ENCODE peak calls at places on chromosomes 3 and 15, in four cellular contexts. One of them, this sample, is unnamed.

GRCh38 chr15:100114100-100114499 is 227.7 kb downstream of the ADAMTS17 start:
- DNase-seq in mesothelial cell of epicardium: no peak
- DNase-seq in HTR-8/SVneo: peak
- DNase-seq in activated CD8-positive, alpha-beta memory T cell treated with anti-CD3 and anti-CD28 coated beads for 1 hour: no peak
- DNase-seq in this sample: no peak

GRCh38 chr15:80982205-80982604 is 7.4 kb downstream of the MESD start:
- DNase-seq in activated CD8-positive, alpha-beta memory T cell treated with anti-CD3 and anti-CD28 coated beads for 1 hour: no peak
- DNase-seq in HTR-8/SVneo: no peak
- DNase-seq in mesothelial cell of epicardium: no peak
- DNase-seq in this sample: no peak

GRCh38 chr3:17469954-17470353 is 272.5 kb downstream of the TBC1D5 start:
- DNase-seq in HTR-8/SVneo: no peak
- DNase-seq in mesothelial cell of epicardium: no peak
- DNase-seq in activated CD8-positive, alpha-beta memory T cell treated with anti-CD3 and anti-CD28 coated beads for 1 hour: no peak
- DNase-seq in this sample: no peak

GRCh38 chr15:31474059-31474868 is 147.6 kb downstream of the KLF13 start:
- DNase-seq in activated CD8-positive, alpha-beta memory T cell treated with anti-CD3 and anti-CD28 coated beads for 1 hour: no peak
- DNase-seq in mesothelial cell of epicardium: no peak
- DNase-seq in HTR-8/SVneo: no peak
- DNase-seq in this sample: no peak

GRCh38 chr15:89750560-89751542 is at the start of gene MESP1:
- DNase-seq in activated CD8-positive, alpha-beta memory T cell treated with anti-CD3 and anti-CD28 coated beads for 1 hour: peak
- DNase-seq in mesothelial cell of epicardium: peak
- DNase-seq in HTR-8/SVneo: peak
- DNase-seq in this sample: peak

GRCh38 chr3:141191097-141191749 is 40.4 kb upstream of the PXYLP1 start:
- DNase-seq in mesothelial cell of epicardium: no peak
- DNase-seq in activated CD8-positive, alpha-beta memory T cell treated with anti-CD3 and anti-CD28 coated beads for 1 hour: no peak
- DNase-seq in HTR-8/SVneo: no peak
- DNase-seq in this sample: no peak

GRCh38 chr15:66936115-66936863 is 129.1 kb upstream of the SMAD3 start:
- DNase-seq in activated CD8-positive, alpha-beta memory T cell treated with anti-CD3 and anti-CD28 coated beads for 1 hour: no peak
- DNase-seq in HTR-8/SVneo: no peak
- DNase-seq in mesothelial cell of epicardium: no peak
- DNase-seq in this sample: no peak

GRCh38 chr3:129571605-129572547 is 28.9 kb downstream of the H1-8 start:
- DNase-seq in activated CD8-positive, alpha-beta memory T cell treated with anti-CD3 and anti-CD28 coated beads for 1 hour: no peak
- DNase-seq in mesothelial cell of epicardium: no peak
- DNase-seq in HTR-8/SVneo: no peak
- DNase-seq in this sample: no peak

GRCh38 chr15:69979269-69979668 is 118.4 kb downstream of the TLE3 start:
- DNase-seq in HTR-8/SVneo: peak
- DNase-seq in activated CD8-positive, alpha-beta memory T cell treated with anti-CD3 and anti-CD28 coated beads for 1 hour: no peak
- DNase-seq in mesothelial cell of epicardium: no peak
- DNase-seq in this sample: no peak